ENCODE peak calls at places on chromosomes 2 and 18, in five cellular contexts. Y is IMR-90, I is HepG2, R is HCT116, S is GM23248. T is an unnamed sample.

GRCh38 chr2:54967759-54968365 is 82.4 kb downstream of the RTN4 start:
- DNase-seq in I (no peak), Y (no peak), S (no peak), R (no peak), T (no peak)

GRCh38 chr18:22676423-22676822 is 256.7 kb upstream of the RBBP8 start:
- DNase-seq in R (no peak), S (peak; percentile 32), Y (peak; percentile 54), I (no peak), T (no peak)

GRCh38 chr18:28666216-28666615 is 489.3 kb upstream of the CDH2 start:
- DNase-seq in I (no peak), Y (no peak), R (no peak), S (no peak), T (no peak)

GRCh38 chr2:100978582-100979051 is 23.5 kb upstream of the RPL31 start:
- DNase-seq in I (no peak), R (no peak), Y (peak; percentile 91), S (no peak), T (no peak)

GRCh38 chr18:57043241-57043640 is 103.6 kb upstream of the BOD1L2 start:
- DNase-seq in I (no peak), Y (no peak), R (no peak), S (no peak), T (no peak)

GRCh38 chr2:218648473-218649100 is 10.8 kb downstream of the ZNF142 start:
- DNase-seq in I (peak; percentile 56), R (peak; percentile 32), S (peak; percentile 72), Y (peak; percentile 70), T (no peak)

GRCh38 chr2:218394298-218395089 is 5.2 kb upstream of the CTDSP1 start:
- DNase-seq in I (no peak), Y (no peak), R (no peak), S (no peak), T (no peak)

GRCh38 chr2:222671259-222672067 is at the start of gene MOGAT1:
- DNase-seq in R (no peak), Y (no peak), I (peak; percentile 71), S (peak; percentile 56), T (no peak)

GRCh38 chr2:152740743-152741328 is 22.4 kb downstream of the ARL6IP6 start:
- DNase-seq in S (peak; percentile 77), Y (peak; percentile 72), R (peak; percentile 49), I (peak; percentile 71), T (no peak)

GRCh38 chr2:238239552-238239871 is 326 bp downstream of the HES6 start:
- DNase-seq in I (no peak), S (peak; percentile 46), Y (no peak), R (no peak), T (no peak)

GRCh38 chr2:43149482-43150107 is 76.8 kb downstream of the ZFP36L2 start:
- DNase-seq in R (no peak), I (no peak), S (no peak), Y (no peak), T (no peak)

GRCh38 chr2:54692556-54692955 is 30.9 kb upstream of the EML6 start:
- DNase-seq in S (no peak), R (no peak), I (no peak), Y (no peak), T (no peak)

GRCh38 chr2:211881449-211881848 is 657.2 kb downstream of the ERBB4 start:
- DNase-seq in S (no peak), Y (no peak), I (no peak), R (no peak), T (no peak)

GRCh38 chr2:241541564-241542277 is 16.8 kb upstream of the BOK start:
- DNase-seq in Y (no peak), R (no peak), I (no peak), S (no peak), T (no peak)

GRCh38 chr18:23065234-23065806 is 70.0 kb upstream of the CABLES1 start:
- DNase-seq in R (no peak), S (no peak), Y (no peak), I (no peak), T (no peak)

GRCh38 chr18:51153659-51154371 is 43.7 kb downstream of the MEX3C start:
- DNase-seq in S (no peak), R (no peak), I (no peak), Y (no peak), T (no peak)

GRCh38 chr2:11768940-11769339 is 22.5 kb downstream of the LPIN1 start:
- DNase-seq in Y (no peak), S (no peak), R (no peak), I (no peak), T (no peak)

GRCh38 chr2:53770264-53770663 is 2.7 kb downstream of the CHAC2 start:
- DNase-seq in Y (no peak), S (no peak), I (no peak), R (no peak), T (no peak)

GRCh38 chr2:42999391-42999811 is 207.0 kb upstream of the HAAO start:
- DNase-seq in Y (no peak), S (no peak), R (no peak), I (peak; percentile 53), T (no peak)

GRCh38 chr2:200756618-200757321 is 54.9 kb upstream of the BZW1 start:
- DNase-seq in S (peak; percentile 91), Y (peak; percentile 91), R (no peak), I (peak; percentile 95), T (peak; percentile 80)

GRCh38 chr2:240237609-240238151 is 97.2 kb upstream of the OTOS start:
- DNase-seq in I (no peak), Y (peak; percentile 85), R (no peak), S (peak; percentile 83), T (peak; percentile 84)

GRCh38 chr18:73717570-73717969 is 430.1 kb downstream of the FBXO15 start:
- DNase-seq in I (no peak), Y (peak; percentile 32), S (peak; percentile 42), R (no peak), T (no peak)

GRCh38 chr18:13464432-13465125 is 246.0 kb downstream of the LDLRAD4 start:
- DNase-seq in Y (no peak), S (no peak), I (no peak), R (no peak), T (no peak)

GRCh38 chr2:126911111-126911796 is 12.6 kb downstream of the TEX51 start:
- DNase-seq in S (no peak), Y (no peak), R (no peak), I (no peak), T (no peak)

GRCh38 chr2:164692114-164692513 is 70.8 kb upstream of the GRB14 start:
- DNase-seq in R (no peak), Y (no peak), S (peak; percentile 34), I (peak; percentile 43), T (no peak)

GRCh38 chr2:132923787-132924186 is 253.8 kb upstream of the LYPD1 start:
- DNase-seq in R (no peak), Y (peak; percentile 92), S (peak; percentile 56), I (no peak), T (no peak)

GRCh38 chr2:195021704-195022513 is 635.1 kb upstream of the SLC39A10 start:
- DNase-seq in S (peak; percentile 1), Y (no peak), R (no peak), I (no peak), T (no peak)

GRCh38 chr2:66874411-66874810 is 439.5 kb downstream of the MEIS1 start:
- DNase-seq in S (peak; percentile 62), I (no peak), Y (peak; percentile 48), R (no peak), T (no peak)

GRCh38 chr2:129957891-129958290 is 21.6 kb upstream of the RAB6C start:
- DNase-seq in I (no peak), S (no peak), Y (no peak), R (no peak), T (no peak)

GRCh38 chr2:235692076-235692475 is 198.2 kb downstream of the AGAP1 start:
- DNase-seq in Y (no peak), I (no peak), S (no peak), R (no peak), T (no peak)

GRCh38 chr2:128310094-128310716 is 8.5 kb downstream of the HS6ST1 start:
- DNase-seq in S (no peak), R (no peak), Y (no peak), I (no peak), T (no peak)

GRCh38 chr2:25431604-25432003 is 89.9 kb upstream of the DNMT3A start:
- DNase-seq in R (no peak), Y (no peak), S (no peak), I (no peak), T (no peak)

GRCh38 chr2:241008711-241009121 is 10.3 kb downstream of the SNED1 start:
- DNase-seq in I (no peak), S (no peak), Y (no peak), R (no peak), T (no peak)

GRCh38 chr2:218517434-218518206 is 50.5 kb downstream of the USP37 start:
- DNase-seq in S (peak; percentile 68), I (no peak), R (no peak), Y (no peak), T (no peak)

GRCh38 chr2:140256080-140256479 is 1475.9 kb upstream of the NXPH2 start:
- DNase-seq in S (peak; percentile 4), I (no peak), Y (no peak), R (no peak), T (no peak)

GRCh38 chr2:140262908-140263307 is 1482.7 kb upstream of the NXPH2 start:
- DNase-seq in I (no peak), R (no peak), Y (no peak), S (no peak), T (no peak)

GRCh38 chr2:140257692-140258300 is 1477.6 kb upstream of the NXPH2 start:
- DNase-seq in Y (no peak), S (no peak), I (no peak), R (no peak), T (no peak)
- H3K9ac ChIP-seq in Y (no peak overlapping the region), S (no peak overlapping the region), I (no peak overlapping the region), R (no peak overlapping the region), T (no peak overlapping the region)

GRCh38 chr2:181399046-181399445 is 58.1 kb upstream of the ITGA4 start:
- DNase-seq in R (no peak), Y (no peak), I (no peak), S (no peak), T (no peak)

GRCh38 chr2:181407171-181407570 is 50.0 kb upstream of the ITGA4 start:
- DNase-seq in I (no peak), Y (no peak), R (no peak), S (no peak), T (no peak)

GRCh38 chr2:181404472-181404871 is 52.7 kb upstream of the ITGA4 start:
- DNase-seq in S (no peak), I (no peak), Y (no peak), R (no peak), T (no peak)
- H3K9ac ChIP-seq in S (no peak overlapping the region), I (no peak overlapping the region), Y (no peak overlapping the region), R (no peak overlapping the region), T (no peak overlapping the region)

GRCh38 chr2:172334988-172335387 is 92.4 kb upstream of the ITGA6 start:
- DNase-seq in S (peak; percentile 15), Y (no peak), I (no peak), R (no peak), T (no peak)

GRCh38 chr2:172335731-172336130 is 91.7 kb upstream of the ITGA6 start:
- DNase-seq in S (no peak), R (no peak), I (no peak), Y (no peak), T (no peak)

GRCh38 chr2:172333626-172334330 is 93.6 kb upstream of the ITGA6 start:
- DNase-seq in Y (no peak), I (no peak), R (no peak), S (no peak), T (no peak)

GRCh38 chr2:172330060-172330671 is 97.2 kb upstream of the ITGA6 start:
- DNase-seq in R (no peak), Y (no peak), I (peak; percentile 85), S (no peak), T (no peak)

GRCh38 chr2:172333206-172333605 is 94.2 kb upstream of the ITGA6 start:
- DNase-seq in Y (no peak), S (no peak), R (no peak), I (no peak), T (no peak)
- H3K9ac ChIP-seq in Y (no peak overlapping the region), S (no peak overlapping the region), R (no peak overlapping the region), I (no peak overlapping the region), T (no peak overlapping the region)

GRCh38 chr18:3305933-3306332 is 44.0 kb downstream of the MYL12B start:
- DNase-seq in Y (peak; percentile 88), S (peak; percentile 41), R (no peak), I (no peak), T (no peak)
- H3K9ac ChIP-seq in Y (no peak overlapping the region), S (peak overlapping the region; percentile 9), R (no peak overlapping the region), I (no peak overlapping the region), T (peak overlapping the region; percentile 78)

T was measured in keratinocyte.